ENCODE peak calls at places on chromosomes 6 and 20, in ten cellular contexts. U is tibial nerve, Y is H1, H is spleen, J is breast epithelium, X is testis, F is esophagus squamous epithelium, R is HCT116, E is body of pancreas, G is thyroid gland. Z is an unnamed sample.

GRCh38 chr6:13260116-13260598 is 68.2 kb downstream of the TBC1D7 start:
- DNase-seq in X (no peak), G (no peak), R (no peak), J (no peak), F (no peak), U (no peak), H (no peak), Y (no peak), E (no peak), Z (no peak)

GRCh38 chr6:12150812-12151432 is 138.8 kb downstream of the HIVEP1 start:
- DNase-seq in G (peak; percentile 11), U (no peak), F (no peak), Y (peak; percentile 67), R (peak; percentile 19), H (peak; percentile 78), X (peak; percentile 69), E (no peak), J (no peak), Z (no peak)

GRCh38 chr20:61360940-61361339 is 108.9 kb downstream of the CDH4 start:
- DNase-seq in G (no peak), F (no peak), J (no peak), U (no peak), R (no peak), E (no peak), X (no peak), Y (no peak), H (no peak), Z (no peak)

GRCh38 chr6:9485992-9486391 is 928.9 kb downstream of the TFAP2A start:
- DNase-seq in J (no peak), Y (no peak), U (no peak), G (no peak), F (no peak), E (no peak), R (no peak), X (no peak), H (no peak), Z (no peak)

GRCh38 chr6:25899123-25899522 is 25.1 kb upstream of the SLC17A3 start:
- DNase-seq in F (no peak), X (no peak), U (no peak), J (no peak), Y (no peak), H (no peak), E (no peak), R (no peak), G (no peak), Z (no peak)

GRCh38 chr6:71879016-71879415 is 7.3 kb upstream of the RIMS1 start:
- DNase-seq in G (no peak), J (no peak), X (no peak), H (no peak), R (no peak), U (no peak), E (no peak), F (no peak), Y (no peak), Z (no peak)

GRCh38 chr6:30647802-30648460 is 998 bp downstream of the C6orf136 start:
- DNase-seq in X (no peak), U (no peak), H (no peak), G (no peak), R (no peak), Y (peak; percentile 86), E (no peak), F (no peak), J (no peak), Z (peak; percentile 82)

GRCh38 chr6:3841711-3842565 is 7.2 kb upstream of the FAM50B start:
- DNase-seq in X (no peak), E (no peak), Y (no peak), R (no peak), U (no peak), G (no peak), J (peak; percentile 65), F (no peak), H (no peak), Z (no peak)

GRCh38 chr20:18496740-18497592 is at the start of gene RBBP9:
- DNase-seq in U (peak; percentile 63), R (peak; percentile 56), E (peak; percentile 88), Y (peak; percentile 90), F (peak; percentile 17), G (peak; percentile 86), H (peak; percentile 97), X (peak; percentile 90), J (peak; percentile 79), Z (peak; percentile 79)

GRCh38 chr6:19024737-19025136 is 637.6 kb downstream of the RNF144B start:
- DNase-seq in E (peak; percentile 16), F (no peak), J (no peak), G (peak; percentile 60), H (no peak), Y (peak; percentile 51), R (peak; percentile 54), U (no peak), X (peak; percentile 63), Z (no peak)

GRCh38 chr20:37994512-37994911 is 38.7 kb downstream of the TTI1 start:
- DNase-seq in Y (no peak), G (peak; percentile 91), H (no peak), R (no peak), U (no peak), X (no peak), E (no peak), F (no peak), J (no peak), Z (no peak)

GRCh38 chr6:1739680-1740079 is 130.0 kb downstream of the FOXC1 start:
- DNase-seq in X (no peak), G (no peak), U (no peak), E (no peak), H (no peak), F (no peak), Y (no peak), R (no peak), J (no peak), Z (peak; percentile 50)

GRCh38 chr20:19056909-19057308 is 155.5 kb upstream of the SLC24A3 start:
- DNase-seq in G (no peak), F (no peak), R (no peak), Y (peak; percentile 54), E (no peak), H (no peak), J (no peak), U (no peak), X (peak; percentile 40), Z (no peak)

GRCh38 chr6:80245043-80245442 is 138.6 kb downstream of the BCKDHB start:
- DNase-seq in R (no peak), X (no peak), E (no peak), F (no peak), U (no peak), J (no peak), Y (no peak), G (no peak), H (no peak), Z (no peak)

GRCh38 chr20:63686492-63687321 is 9.7 kb upstream of the TNFRSF6B start:
- DNase-seq in J (no peak), G (peak; percentile 49), F (no peak), H (peak; percentile 90), Y (no peak), X (peak; percentile 70), R (peak; percentile 57), E (peak; percentile 49), U (peak; percentile 59), Z (no peak)

GRCh38 chr6:130829333-130829910 is 2.2 kb downstream of the SMLR1 start:
- DNase-seq in R (no peak), G (no peak), E (no peak), X (no peak), H (no peak), J (no peak), F (no peak), U (no peak), Y (no peak), Z (no peak)

GRCh38 chr6:130825772-130826441 is 1.3 kb upstream of the SMLR1 start:
- DNase-seq in J (no peak), E (no peak), Y (peak; percentile 56), H (no peak), U (no peak), R (no peak), F (no peak), X (no peak), G (no peak), Z (no peak)

GRCh38 chr6:130826442-130827246 is 562 bp upstream of the SMLR1 start:
- DNase-seq in F (no peak), U (no peak), G (no peak), X (no peak), Y (no peak), H (no peak), R (no peak), J (no peak), E (no peak), Z (no peak)

GRCh38 chr6:130824978-130825694 is 2.1 kb upstream of the SMLR1 start:
- DNase-seq in Y (no peak), G (no peak), R (no peak), F (no peak), H (no peak), J (no peak), E (no peak), X (no peak), U (no peak), Z (no peak)

GRCh38 chr6:130827247-130828149 is at the start of gene SMLR1:
- DNase-seq in R (no peak), X (no peak), U (no peak), G (no peak), F (no peak), Y (no peak), J (no peak), E (peak; percentile 23), H (no peak), Z (no peak)
- TF ChIP-seq POLR2A in R (no peak), X (no peak), U (no peak), G (no peak), F (no peak), Y (no peak), J (no peak), E (no peak), H (no peak), Z (no peak)

GRCh38 chr6:34536251-34536958 is 19.7 kb downstream of the SPDEF start:
- DNase-seq in G (peak; percentile 63), Y (no peak), H (no peak), E (peak; percentile 60), J (peak; percentile 91), U (no peak), R (no peak), X (no peak), F (no peak), Z (no peak)
- TF ChIP-seq POLR2A in G (no peak), Y (no peak), H (no peak), E (no peak), J (no peak), U (no peak), R (no peak), X (no peak), F (no peak), Z (no peak)

GRCh38 chr6:100880901-100881706 is at the start of gene ASCC3:
- DNase-seq in F (peak; percentile 36), R (peak; percentile 75), J (peak; percentile 86), X (peak; percentile 96), G (peak; percentile 89), H (peak; percentile 99), U (peak; percentile 73), Y (peak; percentile 93), E (peak; percentile 91), Z (peak; percentile 74)
- TF ChIP-seq POLR2A in F (no peak), R (peak; percentile 94), J (peak; percentile 20), X (peak; percentile 19), G (peak; percentile 83), H (no peak), U (no peak), Y (peak; percentile 90), E (peak; percentile 79), Z (peak; percentile 72)

DNA sequence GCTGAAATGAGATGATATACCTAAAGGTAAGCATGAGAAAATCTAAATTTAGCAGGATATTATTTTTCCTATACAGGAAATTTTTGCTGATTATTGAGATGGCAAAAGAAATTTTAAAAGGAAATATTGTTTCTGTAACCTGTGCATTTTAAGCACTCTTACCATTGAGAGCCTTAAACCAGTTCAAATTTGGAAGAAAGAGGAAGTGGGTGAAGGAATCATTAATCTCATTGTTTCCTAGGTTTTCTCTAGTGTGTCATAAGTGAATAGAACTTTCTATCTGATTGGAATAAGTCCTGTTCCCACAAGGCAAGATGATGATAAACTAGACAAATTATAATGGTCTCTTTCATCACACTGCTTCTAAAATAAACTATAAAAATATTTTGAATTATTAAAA is 22.4 kb upstream of the FKBP1C start:
- DNase-seq in G (no peak), J (no peak), R (no peak), F (no peak), H (no peak), Y (no peak), U (no peak), E (no peak), X (no peak), Z (no peak)
- TF ChIP-seq POLR2A in G (no peak), J (no peak), R (no peak), F (no peak), H (no peak), Y (no peak), U (no peak), E (no peak), X (no peak), Z (no peak)

Z was measured in GM12891.